ENCODE peak calls at places on chromosomes 5 and 9, in eight cellular contexts. C, G, W, T, D, L, J and U are unnamed samples.

GRCh38 chr9:124447297-124447661 is 3.0 kb upstream of the ADGRD2 start:
- DNase-seq in C (no peak), D (no peak), G (no peak), W (no peak), L (no peak), J (no peak), T (no peak), U (no peak)

GRCh38 chr5:153358315-153358976 is 132.0 kb upstream of the GRIA1 start:
- DNase-seq in J (no peak), L (no peak), D (no peak), G (no peak), W (no peak), C (no peak), T (no peak), U (no peak)

GRCh38 chr9:108756746-108757490 is 98.9 kb downstream of the ACTL7B start:
- DNase-seq in C (no peak), J (no peak), T (no peak), W (no peak), L (no peak), D (no peak), G (peak), U (no peak)

GRCh38 chr5:132225165-132226032 is 2.3 kb downstream of the P4HA2 start:
- DNase-seq in T (peak), W (peak), C (peak), D (no peak), G (no peak), J (no peak), L (peak), U (peak)

GRCh38 chr9:88258587-88258986 is 120.3 kb upstream of the SPATA31C2 start:
- DNase-seq in W (no peak), C (no peak), G (no peak), T (peak), J (no peak), L (peak), D (peak), U (no peak)

GRCh38 chr5:9104576-9105339 is 441.1 kb downstream of the SEMA5A start:
- DNase-seq in J (no peak), C (no peak), W (no peak), L (no peak), T (no peak), D (no peak), G (no peak), U (no peak)

GRCh38 chr5:43482490-43483064 is 1.1 kb downstream of the TMEM267 start:
- DNase-seq in J (no peak), C (no peak), W (no peak), T (no peak), D (no peak), L (no peak), G (no peak), U (no peak)

GRCh38 chr5:139888368-139888767 is 92.8 kb downstream of the PSD2 start:
- DNase-seq in D (no peak), L (no peak), C (no peak), G (no peak), W (no peak), T (no peak), J (no peak), U (no peak)

GRCh38 chr9:103243553-103243952 is 248.4 kb downstream of the CYLC2 start:
- DNase-seq in W (no peak), T (no peak), L (no peak), D (no peak), G (no peak), J (no peak), C (no peak), U (no peak)

GRCh38 chr5:115179068-115179958 is 9.6 kb upstream of the TRIM36 start:
- DNase-seq in T (no peak), G (peak), D (no peak), L (peak), C (no peak), W (no peak), J (peak), U (no peak)

GRCh38 chr5:179668404-179668803 is 12.4 kb downstream of the CBY3 start:
- DNase-seq in L (no peak), G (peak), W (no peak), T (no peak), D (peak), C (peak), J (peak), U (no peak)

GRCh38 chr9:99192786-99193465 is 28.8 kb downstream of the ALG2 start:
- DNase-seq in T (no peak), C (no peak), W (no peak), J (no peak), G (no peak), D (no peak), L (no peak), U (no peak)
- TF ChIP-seq CTCF in T (no peak), C (no peak), W (no peak), J (no peak), G (peak), D (no peak), L (no peak), U (no peak)

DNA sequence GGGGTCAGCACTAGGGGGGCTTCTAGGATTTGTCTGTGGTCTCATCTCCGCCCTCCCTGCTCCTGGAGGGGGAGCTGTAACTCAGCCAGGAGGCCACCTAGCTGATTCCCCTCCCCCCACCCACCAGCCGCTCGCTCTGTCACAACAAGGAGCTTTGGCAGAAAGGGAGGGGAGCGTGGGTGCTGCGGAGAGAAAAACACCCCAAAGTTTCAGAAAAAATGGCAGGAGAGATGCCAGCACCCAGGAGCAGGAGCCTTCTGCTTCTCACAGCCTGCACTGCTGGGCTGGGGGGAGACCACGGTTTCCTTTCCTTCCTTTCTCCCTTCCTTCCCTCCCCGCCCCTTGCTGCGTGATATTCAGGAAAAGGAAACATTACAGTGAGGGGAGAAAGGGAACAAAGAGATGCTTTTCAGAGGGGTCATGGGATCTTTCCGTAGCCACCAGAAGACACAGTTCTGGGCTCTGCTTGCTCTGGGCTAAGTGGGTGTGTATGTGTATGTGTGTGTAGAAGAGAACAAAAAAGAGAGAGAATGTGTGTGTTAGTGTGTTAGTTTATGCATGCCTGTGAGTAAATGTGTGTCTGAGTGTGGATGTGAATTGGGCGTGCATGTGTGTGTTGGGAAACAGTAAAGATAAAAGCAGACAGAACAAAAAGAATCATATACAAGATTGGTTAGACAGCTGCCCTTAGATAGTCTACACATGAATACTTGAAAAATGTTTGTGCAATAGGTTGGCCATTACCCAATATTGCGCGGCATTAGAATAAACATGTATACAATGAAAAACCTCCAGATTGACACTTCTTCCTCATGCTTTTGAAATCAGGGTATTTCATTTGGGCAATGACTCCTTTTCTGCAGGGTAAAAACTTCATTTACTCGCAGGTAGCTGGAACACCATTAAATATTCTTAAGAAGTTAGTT is 36.4 kb upstream of the HSPA9 start:
- DNase-seq in G (peak), D (peak), T (peak), J (peak), W (no peak), L (no peak), C (no peak), U (no peak)
- TF ChIP-seq CTCF in G (peak), D (no peak), T (no peak), J (no peak), W (no peak), L (no peak), C (no peak), U (no peak)

GRCh38 chr9:89375181-89375760 is 57.0 kb downstream of the SECISBP2 start:
- DNase-seq in W (no peak), T (no peak), J (no peak), L (no peak), C (no peak), G (no peak), D (peak), U (no peak)
- TF ChIP-seq CTCF in W (no peak), T (no peak), J (no peak), L (no peak), C (no peak), G (no peak), D (no peak), U (no peak)

DNA sequence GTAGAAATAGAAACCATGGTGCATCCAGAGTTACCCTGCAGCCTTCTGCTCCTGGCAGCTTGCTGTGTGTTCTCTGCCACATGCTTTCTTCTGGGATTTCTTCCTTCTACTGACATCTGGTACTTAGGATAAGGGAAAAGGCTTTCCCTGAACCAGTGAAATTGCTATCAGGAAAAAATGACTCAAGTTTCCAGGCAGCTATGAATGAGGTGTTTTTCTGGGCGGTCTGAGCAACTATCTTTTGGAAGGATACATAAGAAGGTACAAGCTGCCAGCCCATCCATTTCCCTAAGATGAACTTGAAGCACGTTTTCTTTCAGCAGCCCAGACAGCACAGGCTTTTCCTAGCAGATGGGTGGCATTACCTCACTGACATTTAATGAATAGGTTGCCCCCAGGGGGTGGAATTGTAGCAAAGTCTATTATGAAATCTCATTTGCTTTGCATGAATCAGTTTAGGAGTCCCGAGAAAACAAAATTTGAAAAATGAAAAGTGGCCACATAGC is 108.7 kb downstream of the C9orf152 start:
- DNase-seq in J (no peak), G (no peak), W (no peak), C (no peak), L (no peak), D (peak), T (no peak), U (no peak)
- TF ChIP-seq CTCF in J (no peak), G (no peak), W (no peak), C (no peak), L (no peak), D (no peak), T (no peak), U (no peak)

GRCh38 chr5:72921886-72922285 is 34.0 kb upstream of the FCHO2 start:
- DNase-seq in G (no peak), C (no peak), D (no peak), T (no peak), W (no peak), L (no peak), J (no peak), U (no peak)

GRCh38 chr5:72917371-72917776 is 38.5 kb upstream of the FCHO2 start:
- DNase-seq in W (no peak), L (no peak), J (no peak), T (no peak), C (no peak), G (no peak), D (no peak), U (no peak)

GRCh38 chr5:72921103-72921502 is 34.7 kb upstream of the FCHO2 start:
- DNase-seq in D (peak), T (no peak), C (no peak), L (no peak), J (no peak), W (no peak), G (no peak), U (no peak)

GRCh38 chr5:72925336-72926010 is 30.4 kb upstream of the FCHO2 start:
- DNase-seq in T (no peak), D (no peak), L (no peak), G (no peak), J (no peak), W (no peak), C (no peak), U (no peak)

DNA sequence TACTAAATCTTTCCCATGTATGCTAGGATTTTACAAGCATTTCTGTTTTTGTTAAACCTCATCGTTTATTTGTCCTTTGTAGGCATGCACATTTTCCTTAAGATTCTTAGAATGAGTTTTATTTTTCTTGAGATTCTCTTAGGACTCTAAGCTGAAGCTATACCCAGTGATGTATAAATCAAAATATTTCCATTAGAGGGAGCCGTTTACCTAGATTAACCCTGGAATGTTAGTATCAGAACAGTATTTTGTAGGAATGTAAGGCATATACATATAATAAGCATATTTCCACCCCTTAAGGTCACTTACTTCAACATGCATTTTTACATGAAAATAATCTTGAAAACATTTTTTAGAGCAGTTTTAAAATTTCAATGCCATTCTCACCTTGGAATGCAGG is 35.2 kb upstream of the FCHO2 start:
- DNase-seq in C (no peak), L (no peak), W (no peak), D (peak), G (peak), J (no peak), T (no peak), U (no peak)
- TF ChIP-seq CTCF in C (no peak), L (no peak), W (no peak), D (peak), G (peak), J (no peak), T (peak), U (no peak)